ENCODE peak calls at places on chromosomes 2 and 18, in four cellular contexts. Z, F, E and I are unnamed samples.

GRCh38 chr2:59694176-59694575 is 859.3 kb downstream of the BCL11A start:
- DNase-seq in Z (no peak), F (no peak), E (no peak), I (no peak)

GRCh38 chr2:56860991-56861390 is 677.2 kb downstream of the CCDC85A start:
- DNase-seq in Z (no peak), F (no peak), E (no peak), I (no peak)

GRCh38 chr2:151289972-151290335 is 486 bp upstream of the NMI start:
- DNase-seq in Z (no peak), F (peak; percentile 14), E (peak; percentile 92), I (no peak)

GRCh38 chr2:71154279-71154678 is 23.8 kb downstream of the MPHOSPH10 start:
- DNase-seq in Z (no peak), F (no peak), E (no peak), I (no peak)

GRCh38 chr2:73415906-73416305 is 30.3 kb downstream of the ALMS1 start:
- DNase-seq in Z (no peak), F (no peak), E (no peak), I (no peak)

GRCh38 chr2:197191177-197191947 is 119.2 kb downstream of the ANKRD44 start:
- DNase-seq in Z (no peak), F (no peak), E (peak; percentile 61), I (peak; percentile 54)

GRCh38 chr18:11862468-11863137 is 11.4 kb downstream of the CHMP1B start:
- DNase-seq in Z (no peak), F (no peak), E (no peak), I (no peak)

GRCh38 chr2:26424211-26424610 is 22.5 kb downstream of the DRC1 start:
- DNase-seq in Z (no peak), F (no peak), E (no peak), I (no peak)

GRCh38 chr2:182088681-182089333 is 103.2 kb downstream of the PPP1R1C start:
- DNase-seq in Z (no peak), F (no peak), E (no peak), I (no peak)

GRCh38 chr18:46062781-46063180 is 9.3 kb downstream of the PSTPIP2 start:
- DNase-seq in Z (no peak), F (no peak), E (peak; percentile 87), I (no peak)

GRCh38 chr2:17429130-17429529 is 89.1 kb downstream of the RAD51AP2 start:
- DNase-seq in Z (no peak), F (no peak), E (peak; percentile 79), I (no peak)